ENCODE peak calls at places on chromosomes 7 and 10, in eight cellular contexts. J is amniotic stem cell, Y is left colon, X is NB4, W is heart right ventricle, I is AG20443, Z is ovary, F is stomach. K is an unnamed sample.

GRCh38 chr7:104275900-104276299 is 52.5 kb upstream of the LHFPL3 start:
- DNase-seq in J (no peak), Y (no peak), X (peak; percentile 32), W (no peak), I (no peak), Z (no peak), F (no peak), K (no peak)

GRCh38 chr7:133805426-133805825 is 321.7 kb upstream of the LRGUK start:
- DNase-seq in J (no peak), Y (no peak), X (peak; percentile 10), W (no peak), I (no peak), Z (no peak), F (no peak), K (no peak)

GRCh38 chr10:58266826-58267712 is 625 bp downstream of the IPMK start:
- DNase-seq in J (no peak), Y (peak; percentile 83), X (peak; percentile 94), W (peak; percentile 60), I (peak; percentile 16), Z (peak; percentile 41), F (peak; percentile 42), K (no peak)

GRCh38 chr10:88401671-88402347 is 181.3 kb downstream of the RNLS start:
- DNase-seq in J (no peak), Y (no peak), X (peak; percentile 26), W (no peak), I (peak; percentile 46), Z (no peak), F (no peak), K (no peak)

GRCh38 chr7:83524286-83525075 is 124.5 kb downstream of the SEMA3E start:
- DNase-seq in J (no peak), Y (no peak), X (no peak), W (no peak), I (no peak), Z (no peak), F (no peak), K (no peak)

GRCh38 chr10:23283680-23284079 is 60.9 kb downstream of the C10orf67 start:
- DNase-seq in J (no peak), Y (no peak), X (no peak), W (no peak), I (no peak), Z (no peak), F (no peak), K (no peak)

GRCh38 chr10:84163992-84164391 is 9.6 kb upstream of the GPR15LG start:
- DNase-seq in J (no peak), Y (no peak), X (no peak), W (no peak), I (no peak), Z (no peak), F (no peak), K (no peak)

GRCh38 chr10:132546567-132547420 is 9.2 kb downstream of the INPP5A start:
- DNase-seq in J (no peak), Y (peak; percentile 39), X (no peak), W (no peak), I (no peak), Z (no peak), F (peak; percentile 52), K (no peak)

GRCh38 chr7:55309040-55309991 is 55.8 kb upstream of the LANCL2 start:
- DNase-seq in J (no peak), Y (no peak), X (peak; percentile 99), W (no peak), I (no peak), Z (no peak), F (peak; percentile 31), K (no peak)

GRCh38 chr10:133379152-133379800 is at the start of gene PAOX:
- DNase-seq in J (no peak), Y (peak; percentile 72), X (peak; percentile 45), W (peak; percentile 74), I (peak; percentile 92), Z (peak; percentile 79), F (peak; percentile 75), K (no peak)

GRCh38 chr7:44264221-44264956 is 61.0 kb downstream of the CAMK2B start:
- DNase-seq in J (no peak), Y (no peak), X (no peak), W (no peak), I (no peak), Z (no peak), F (no peak), K (no peak)

GRCh38 chr10:28644647-28645046 is 32.7 kb upstream of the BAMBI start:
- DNase-seq in J (no peak), Y (no peak), X (peak; percentile 27), W (no peak), I (no peak), Z (no peak), F (no peak), K (no peak)

GRCh38 chr7:3922175-3922635 is 621.2 kb downstream of the SDK1 start:
- DNase-seq in J (no peak), Y (peak; percentile 28), X (peak; percentile 74), W (peak; percentile 23), I (peak; percentile 43), Z (no peak), F (no peak), K (no peak)

GRCh38 chr10:93471110-93471651 is 11.0 kb downstream of the MYOF start:
- DNase-seq in J (peak; percentile 57), Y (no peak), X (peak; percentile 63), W (no peak), I (peak; percentile 72), Z (no peak), F (no peak), K (peak; percentile 98)

GRCh38 chr7:142654398-142654797 is 94.9 kb upstream of the PRSS1 start:
- DNase-seq in J (no peak), Y (no peak), X (no peak), W (no peak), I (no peak), Z (no peak), F (no peak), K (no peak)

GRCh38 chr7:260441-261281 is 29.3 kb upstream of the FOXL3 start:
- DNase-seq in J (no peak), Y (peak; percentile 83), X (no peak), W (no peak), I (no peak), Z (no peak), F (no peak), K (no peak)

GRCh38 chr7:32427769-32428291 is 62.4 kb downstream of the LSM5 start:
- DNase-seq in J (peak; percentile 18), Y (peak; percentile 34), X (peak; percentile 81), W (peak; percentile 77), I (peak; percentile 90), Z (peak; percentile 25), F (peak; percentile 42), K (peak; percentile 2)

GRCh38 chr7:72336382-72336886 is 75.7 kb downstream of the CALN1 start:
- DNase-seq in J (no peak), Y (no peak), X (no peak), W (no peak), I (no peak), Z (no peak), F (no peak), K (no peak)

GRCh38 chr10:73785721-73786511 is 510 bp downstream of the ZSWIM8 start:
- DNase-seq in J (no peak), Y (peak; percentile 61), X (peak; percentile 64), W (peak; percentile 28), I (peak; percentile 64), Z (no peak), F (peak; percentile 54), K (no peak)

GRCh38 chr10:115654961-115655360 is 561.8 kb downstream of the ATRNL1 start:
- DNase-seq in J (no peak), Y (no peak), X (no peak), W (no peak), I (peak; percentile 5), Z (no peak), F (no peak), K (no peak)

GRCh38 chr10:129775681-129776080 is 188.4 kb downstream of the EBF3 start:
- DNase-seq in J (no peak), Y (no peak), X (no peak), W (no peak), I (no peak), Z (no peak), F (peak; percentile 22), K (no peak)

GRCh38 chr10:17787087-17787942 is 21.8 kb upstream of the MRC1 start:
- DNase-seq in J (peak; percentile 83), Y (no peak), X (no peak), W (no peak), I (peak; percentile 81), Z (no peak), F (no peak), K (peak; percentile 93)

GRCh38 chr7:112086496-112087254 is 119.5 kb downstream of the DOCK4 start:
- DNase-seq in J (no peak), Y (no peak), X (no peak), W (no peak), I (no peak), Z (no peak), F (no peak), K (no peak)

GRCh38 chr7:92826258-92827004 is 9.9 kb downstream of the CDK6 start:
- DNase-seq in J (no peak), Y (no peak), X (no peak), W (no peak), I (no peak), Z (no peak), F (no peak), K (no peak)

GRCh38 chr7:3493499-3493898 is 192.4 kb downstream of the SDK1 start:
- DNase-seq in J (no peak), Y (no peak), X (no peak), W (no peak), I (no peak), Z (no peak), F (no peak), K (no peak)

GRCh38 chr7:74453321-74454011 is at the start of gene GTF2IRD1:
- DNase-seq in J (peak; percentile 49), Y (peak; percentile 77), X (peak; percentile 86), W (peak; percentile 70), I (peak; percentile 85), Z (peak; percentile 80), F (peak; percentile 68), K (no peak)

K was measured in BJ.